ENCODE peak calls at places on chromosomes 11 and 22, in five cellular contexts. One of them, this sample, is unnamed.

GRCh38 chr22:43302462-43303109 is 40.6 kb downstream of the SCUBE1 start:
- DNase-seq in colonic mucosa: no peak
- DNase-seq in NCI-H1092: no peak
- DNase-seq in naive thymus-derived CD4-positive, alpha-beta T cell: no peak
- DNase-seq in A549: no peak
- DNase-seq in this sample: no peak

GRCh38 chr11:3962406-3962840 is 107.0 kb downstream of the STIM1 start:
- DNase-seq in colonic mucosa: no peak
- DNase-seq in NCI-H1092: no peak
- DNase-seq in naive thymus-derived CD4-positive, alpha-beta T cell: no peak
- DNase-seq in A549: no peak
- DNase-seq in this sample: no peak

GRCh38 chr11:22787565-22788162 is 41.9 kb downstream of the SVIP start:
- DNase-seq in colonic mucosa: no peak
- DNase-seq in NCI-H1092: peak; percentile 47
- DNase-seq in naive thymus-derived CD4-positive, alpha-beta T cell: no peak
- DNase-seq in A549: peak; percentile 31
- DNase-seq in this sample: no peak

GRCh38 chr11:57131080-57131790 is 50.5 kb upstream of the LRRC55 start:
- DNase-seq in colonic mucosa: peak; percentile 32
- DNase-seq in NCI-H1092: peak; percentile 41
- DNase-seq in naive thymus-derived CD4-positive, alpha-beta T cell: no peak
- DNase-seq in A549: peak; percentile 45
- DNase-seq in this sample: no peak

GRCh38 chr11:65871811-65872548 is 620 bp downstream of the EFEMP2 start:
- DNase-seq in colonic mucosa: no peak
- DNase-seq in NCI-H1092: no peak
- DNase-seq in naive thymus-derived CD4-positive, alpha-beta T cell: no peak
- DNase-seq in A549: no peak
- DNase-seq in this sample: no peak

GRCh38 chr11:67053896-67054850 is 2.5 kb upstream of the RHOD start:
- DNase-seq in colonic mucosa: peak; percentile 69
- DNase-seq in NCI-H1092: peak; percentile 45
- DNase-seq in naive thymus-derived CD4-positive, alpha-beta T cell: peak; percentile 35
- DNase-seq in A549: peak; percentile 80
- DNase-seq in this sample: no peak

GRCh38 chr11:88414981-88415391 is 77.5 kb upstream of the CTSC start:
- DNase-seq in colonic mucosa: no peak
- DNase-seq in NCI-H1092: no peak
- DNase-seq in naive thymus-derived CD4-positive, alpha-beta T cell: no peak
- DNase-seq in A549: no peak
- DNase-seq in this sample: no peak

GRCh38 chr11:30730011-30730410 is 143.9 kb upstream of the MPPED2 start:
- DNase-seq in colonic mucosa: no peak
- DNase-seq in NCI-H1092: no peak
- DNase-seq in naive thymus-derived CD4-positive, alpha-beta T cell: no peak
- DNase-seq in A549: no peak
- DNase-seq in this sample: no peak

This sample was measured in glomerular endothelial cell.